ENCODE peak calls at places on chromosomes 1 and 21, in seven cellular contexts. Z is suprapubic skin; Q is RWPE2; P is brain microvascular endothelial cell; O is CD8-positive, alpha-beta T cell; Y is lower lobe of right lung; H is left ventricle myocardium inferior. B is an unnamed sample.
A peak's percentile ranks its signal among the peaks of the same experiment; 100 is the strongest.

GRCh38 chr1:245154429-245155185 is at the start of gene KIF26B:
- DNase-seq in Q (no peak), P (peak; percentile 50), H (no peak), Z (no peak), O (no peak), Y (no peak), B (no peak)

GRCh38 chr1:36014722-36015220 is 69.1 kb upstream of the TEKT2 start:
- DNase-seq in Y (no peak), P (no peak), Q (no peak), H (no peak), Z (no peak), O (no peak), B (no peak)

GRCh38 chr1:239218296-239218695 is 168.1 kb upstream of the CHRM3 start:
- DNase-seq in Z (no peak), P (no peak), O (no peak), H (no peak), Y (no peak), Q (no peak), B (no peak)

GRCh38 chr1:233518344-233518743 is 95.6 kb upstream of the KCNK1 start:
- DNase-seq in O (no peak), Q (no peak), P (no peak), H (no peak), Y (no peak), Z (no peak), B (no peak)

GRCh38 chr1:25743164-25744139 is 56.5 kb upstream of the SELENON start:
- DNase-seq in Z (peak; percentile 91), Y (peak; percentile 76), H (peak; percentile 94), O (no peak), Q (peak; percentile 36), P (peak; percentile 69), B (no peak)

GRCh38 chr1:167791281-167792209 is 69.8 kb downstream of the MPZL1 start:
- DNase-seq in O (no peak), H (no peak), Z (peak; percentile 78), Y (no peak), P (peak; percentile 45), Q (no peak), B (no peak)

GRCh38 chr1:203366476-203366875 is 15.6 kb upstream of the FMOD start:
- DNase-seq in H (no peak), O (no peak), Z (no peak), P (no peak), Q (no peak), Y (no peak), B (no peak)

GRCh38 chr1:68016364-68016763 is 34.1 kb downstream of the DIRAS3 start:
- DNase-seq in P (no peak), Z (no peak), Q (no peak), Y (no peak), O (no peak), H (no peak), B (no peak)

GRCh38 chr1:167404161-167404888 is 114.0 kb downstream of the CD247 start:
- DNase-seq in Q (no peak), Y (no peak), Z (no peak), P (no peak), O (no peak), H (no peak), B (no peak)

GRCh38 chr1:218299416-218299815 is 14.3 kb downstream of the RRP15 start:
- DNase-seq in P (peak; percentile 30), Z (no peak), H (no peak), Y (no peak), O (no peak), Q (no peak), B (peak; percentile 21)

GRCh38 chr1:88892146-88892877 is 945 bp upstream of the GTF2B start:
- DNase-seq in O (no peak), Q (no peak), H (no peak), Y (no peak), P (peak; percentile 31), Z (no peak), B (no peak)

GRCh38 chr1:64487061-64487460 is 17.1 kb downstream of the CACHD1 start:
- DNase-seq in O (no peak), Z (no peak), P (no peak), Y (no peak), H (no peak), Q (no peak), B (no peak)

GRCh38 chr1:14142397-14143095 is 442.6 kb downstream of the PRDM2 start:
- DNase-seq in P (no peak), Z (no peak), Q (no peak), O (no peak), Y (peak; percentile 48), H (no peak), B (no peak)

GRCh38 chr1:116983112-116983511 is 18.4 kb upstream of the CD101 start:
- DNase-seq in Y (no peak), Z (no peak), O (no peak), P (no peak), Q (no peak), H (no peak), B (no peak)

GRCh38 chr1:162062542-162063015 is 6.9 kb upstream of the NOS1AP start:
- DNase-seq in Z (no peak), P (peak; percentile 28), Q (no peak), O (no peak), Y (no peak), H (peak; percentile 41), B (no peak)

GRCh38 chr21:31180256-31181088 is 142.2 kb upstream of the KRTAP19-8 start:
- DNase-seq in Z (no peak), P (peak; percentile 39), O (no peak), Q (no peak), H (no peak), Y (no peak), B (no peak)

GRCh38 chr1:18735369-18735997 is 104.8 kb downstream of the PAX7 start:
- DNase-seq in Q (peak; percentile 46), H (no peak), O (no peak), P (no peak), Z (no peak), Y (no peak), B (no peak)
- TF ChIP-seq CTCF in Q (no peak), H (no peak), O (no peak), P (no peak), Z (no peak), Y (no peak), B (no peak)

GRCh38 chr1:39080269-39080826 is 54.2 kb downstream of the NDUFS5 start:
- DNase-seq in P (no peak), Y (no peak), Q (no peak), H (no peak), O (no peak), Z (no peak), B (no peak)

GRCh38 chr1:39080884-39081265 is 54.7 kb downstream of the NDUFS5 start:
- DNase-seq in P (no peak), Q (no peak), O (no peak), Y (no peak), H (no peak), Z (no peak), B (no peak)

GRCh38 chr1:39082811-39083576 is 56.8 kb downstream of the NDUFS5 start:
- DNase-seq in P (no peak), H (no peak), Q (no peak), Z (no peak), O (no peak), Y (no peak), B (no peak)

GRCh38 chr1:39082140-39082799 is 56.1 kb downstream of the NDUFS5 start:
- DNase-seq in P (no peak), Z (no peak), Q (no peak), H (no peak), Y (no peak), O (no peak), B (no peak)

DNA sequence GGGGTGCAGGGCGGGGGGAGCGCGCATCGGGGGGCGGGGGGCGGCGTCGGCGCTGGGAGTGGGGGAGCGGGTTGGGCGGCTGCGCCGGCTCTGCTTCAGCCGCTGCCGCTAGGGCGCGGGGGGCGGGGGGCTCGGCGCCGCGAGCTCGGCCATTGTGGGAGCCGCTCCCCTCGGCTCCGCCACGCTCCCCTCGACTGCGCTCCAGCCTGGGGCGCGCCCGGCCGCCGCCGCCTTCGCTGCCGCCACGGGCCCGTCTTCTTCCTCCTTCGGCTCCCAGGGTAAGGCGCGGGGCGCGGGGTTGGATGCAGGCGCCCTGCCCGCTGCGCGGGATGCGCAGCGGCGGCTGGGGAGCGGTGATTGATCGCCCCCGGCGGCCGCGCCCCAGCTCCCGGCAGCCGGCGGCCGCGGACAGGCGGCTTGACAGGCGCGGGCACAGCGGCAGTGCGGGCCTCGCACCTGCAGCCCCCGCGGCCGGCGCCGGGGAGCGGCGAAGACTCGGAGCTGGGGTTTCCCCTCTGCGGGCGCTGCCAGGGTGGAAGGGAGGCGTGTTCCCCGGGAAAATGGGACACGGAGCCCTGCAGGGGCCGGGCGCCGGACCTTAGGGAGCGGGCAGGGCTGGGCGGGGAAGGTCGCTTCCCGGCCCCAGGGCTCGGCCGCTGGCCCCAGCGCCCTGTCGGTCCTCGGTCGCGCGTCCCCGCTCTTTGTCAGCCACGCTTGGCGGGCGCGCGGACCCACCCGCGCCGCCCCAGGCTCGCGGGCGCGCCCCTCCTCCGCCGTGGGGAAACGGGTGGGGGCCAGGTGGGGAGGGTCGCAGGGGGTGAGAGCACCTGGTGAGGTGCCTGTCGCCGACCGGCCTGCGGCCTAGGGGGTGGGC is 55.4 kb downstream of the NDUFS5 start:
- DNase-seq in Y (peak; percentile 54), Z (no peak), O (peak; percentile 57), P (no peak), H (peak; percentile 18), Q (no peak), B (no peak)
- H3K4me3 ChIP-seq in Y (peak overlapping the region; percentile 55), Z (peak overlapping the region; percentile 76), O (peak overlapping the region; percentile 19), P (peak overlapping the region; percentile 44), H (peak overlapping the region; percentile 73), Q (peak overlapping the region; percentile 32), B (peak overlapping the region; percentile 42)

GRCh38 chr1:226223786-226224244 is 351 bp downstream of the MIXL1 start:
- DNase-seq in Z (no peak), O (peak; percentile 52), Q (no peak), H (no peak), P (no peak), Y (no peak), B (no peak)
- TF ChIP-seq CTCF in Z (no peak), O (no peak), Q (peak; percentile 16), H (no peak), P (no peak), Y (no peak), B (no peak)

GRCh38 chr1:213821175-213821942 is 166.4 kb upstream of the PROX1 start:
- DNase-seq in O (no peak), H (no peak), Z (no peak), Y (no peak), Q (no peak), P (no peak), B (no peak)

GRCh38 chr1:213821943-213822334 is 165.8 kb upstream of the PROX1 start:
- DNase-seq in H (no peak), P (no peak), Q (no peak), Y (no peak), O (no peak), Z (no peak), B (no peak)

DNA sequence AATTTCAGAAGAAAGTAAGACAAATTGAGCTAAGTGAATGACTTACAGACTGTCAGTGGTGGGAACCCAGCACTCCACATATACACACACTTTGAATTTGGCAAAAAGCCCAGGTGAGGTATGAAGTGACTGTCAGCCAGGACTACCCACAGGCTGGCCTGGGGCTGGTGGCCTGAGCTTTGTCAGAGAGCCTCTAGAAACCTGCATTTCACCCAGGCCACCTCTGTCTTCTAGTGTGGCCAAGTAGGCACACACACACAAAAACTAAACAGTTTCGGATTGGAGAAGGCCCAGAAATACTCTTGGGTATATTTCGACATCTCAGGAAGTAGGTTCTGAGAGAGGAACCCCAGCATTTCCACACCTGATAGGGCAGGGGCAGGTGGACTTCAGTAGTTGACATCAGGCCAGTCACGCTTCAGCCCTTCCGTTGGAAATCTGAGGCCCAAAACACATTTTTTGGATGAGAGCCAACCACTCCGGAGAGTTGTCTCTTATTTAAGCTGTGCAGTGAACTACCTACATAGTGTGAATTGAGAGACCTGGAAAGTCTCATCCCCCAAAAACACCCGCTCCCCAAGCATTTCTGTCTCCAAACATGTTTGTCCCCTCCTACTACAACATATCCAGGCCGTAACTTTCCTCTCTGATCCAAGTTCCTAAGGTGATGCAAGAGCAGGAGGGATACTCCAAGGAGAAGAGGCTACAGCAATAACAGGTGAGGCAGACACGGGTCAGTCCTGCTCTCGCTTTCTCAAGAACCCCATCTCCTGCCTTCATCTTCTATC is 167.2 kb upstream of the PROX1 start:
- DNase-seq in Q (no peak), Y (no peak), O (no peak), Z (no peak), H (no peak), P (no peak), B (no peak)
- H3K4me3 ChIP-seq in Q (no peak overlapping the region), Y (no peak overlapping the region), O (no peak overlapping the region), Z (no peak overlapping the region), H (no peak overlapping the region), P (no peak overlapping the region), B (no peak overlapping the region)

B was measured in kidney epithelial cell.